ENCODE peak calls at places on chromosomes 13 and 19, in four cellular contexts. One of them, this sample, is unnamed.
A peak's percentile ranks its signal among the peaks of the same experiment; 100 is the strongest.

GRCh38 chr19:58561373-58562125 is 3.1 kb upstream of the UBE2M start:
- DNase-seq in cardiac muscle cell: no peak
- DNase-seq in tibial artery: peak; percentile 58
- DNase-seq in skeletal muscle cell: no peak
- DNase-seq in this sample: no peak

GRCh38 chr13:31950121-31950810 is 81.3 kb upstream of the FRY start:
- DNase-seq in cardiac muscle cell: no peak
- DNase-seq in tibial artery: no peak
- DNase-seq in skeletal muscle cell: no peak
- DNase-seq in this sample: no peak

GRCh38 chr19:1259206-1259872 is 9.8 kb upstream of the CIRBP start:
- DNase-seq in cardiac muscle cell: peak; percentile 68
- DNase-seq in tibial artery: peak; percentile 87
- DNase-seq in skeletal muscle cell: no peak
- DNase-seq in this sample: peak; percentile 58

GRCh38 chr19:47379398-47379938 is 30.4 kb downstream of the DHX34 start:
- DNase-seq in cardiac muscle cell: no peak
- DNase-seq in tibial artery: no peak
- DNase-seq in skeletal muscle cell: no peak
- DNase-seq in this sample: no peak

GRCh38 chr13:24097064-24097463 is 63.5 kb upstream of the SPATA13 start:
- DNase-seq in cardiac muscle cell: peak; percentile 51
- DNase-seq in tibial artery: no peak
- DNase-seq in skeletal muscle cell: peak; percentile 38
- DNase-seq in this sample: peak; percentile 65

GRCh38 chr13:76885203-76886004 is 801 bp downstream of the KCTD12 start:
- DNase-seq in cardiac muscle cell: peak; percentile 80
- DNase-seq in tibial artery: peak; percentile 86
- DNase-seq in skeletal muscle cell: no peak
- DNase-seq in this sample: peak; percentile 86

GRCh38 chr13:39506559-39507390 is 96.2 kb downstream of the LHFPL6 start:
- DNase-seq in cardiac muscle cell: no peak
- DNase-seq in tibial artery: no peak
- DNase-seq in skeletal muscle cell: no peak
- DNase-seq in this sample: peak; percentile 55

GRCh38 chr19:1277061-1277460 is 1.7 kb downstream of the FAM174C start:
- DNase-seq in cardiac muscle cell: no peak
- DNase-seq in tibial artery: no peak
- DNase-seq in skeletal muscle cell: no peak
- DNase-seq in this sample: no peak

GRCh38 chr13:111245781-111246384 is 74.6 kb upstream of the TEX29 start:
- DNase-seq in cardiac muscle cell: peak; percentile 33
- DNase-seq in tibial artery: no peak
- DNase-seq in skeletal muscle cell: no peak
- DNase-seq in this sample: peak; percentile 45

GRCh38 chr19:2858864-2859263 is 8.3 kb upstream of the ZNF556 start:
- DNase-seq in cardiac muscle cell: no peak
- DNase-seq in tibial artery: no peak
- DNase-seq in skeletal muscle cell: no peak
- DNase-seq in this sample: no peak

DNA sequence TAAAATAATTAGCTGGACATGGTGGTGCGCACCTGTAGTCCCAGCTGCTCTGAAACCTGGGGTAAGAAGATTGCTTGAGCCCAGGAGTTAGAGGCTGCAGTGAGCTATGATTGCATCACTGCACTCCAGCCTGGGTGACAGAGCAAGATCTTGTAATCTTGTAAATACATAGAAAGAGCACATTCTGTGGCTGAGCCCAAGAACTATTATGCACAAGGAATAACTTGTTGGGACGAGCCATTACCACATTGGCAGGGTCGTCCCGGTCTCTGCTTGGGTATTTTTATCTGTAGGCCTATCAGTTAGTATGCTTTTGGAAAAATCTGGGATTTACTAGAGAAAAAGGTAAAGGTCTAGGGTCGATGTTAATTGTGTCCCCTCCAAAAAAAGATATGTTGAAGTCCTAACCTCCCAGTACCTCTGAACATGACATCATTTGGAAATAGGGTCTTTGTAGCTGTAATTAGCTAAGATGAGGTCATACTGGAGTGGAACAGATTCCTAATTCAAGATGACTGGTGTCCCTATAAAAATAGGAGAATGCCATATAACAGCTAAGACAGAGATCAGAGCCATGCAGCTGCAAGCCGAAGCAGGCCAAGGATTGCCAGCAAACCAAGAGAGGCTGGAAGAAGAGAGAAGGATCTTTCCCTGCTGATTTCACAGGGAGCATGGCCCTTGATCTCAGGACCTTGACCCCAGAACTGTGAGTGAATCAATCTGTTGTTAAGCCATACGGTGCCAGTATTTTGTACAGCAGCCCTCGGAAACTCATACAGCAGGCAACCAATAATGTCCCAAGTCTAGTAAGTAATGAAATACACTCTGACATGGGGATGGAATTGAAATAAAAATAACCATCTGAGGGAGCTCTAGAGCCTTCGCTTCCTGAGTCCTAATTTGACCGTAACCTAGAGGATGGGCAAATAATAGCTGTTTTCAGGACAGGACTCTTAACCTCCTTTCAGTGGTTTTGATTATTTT is 77.0 kb downstream of the TM9SF2 start:
- DNase-seq in cardiac muscle cell: peak; percentile 29
- DNase-seq in tibial artery: no peak
- DNase-seq in skeletal muscle cell: no peak
- DNase-seq in this sample: peak; percentile 63
- H3K4me3 ChIP-seq in cardiac muscle cell: no peak overlapping the region
- H3K4me3 ChIP-seq in tibial artery: no peak overlapping the region
- H3K4me3 ChIP-seq in skeletal muscle cell: no peak overlapping the region
- H3K4me3 ChIP-seq in this sample: no peak overlapping the region

GRCh38 chr13:95236774-95237173 is 64.5 kb downstream of the ABCC4 start:
- DNase-seq in cardiac muscle cell: no peak
- DNase-seq in tibial artery: no peak
- DNase-seq in skeletal muscle cell: no peak
- DNase-seq in this sample: no peak

GRCh38 chr13:95235199-95235726 is 66.0 kb downstream of the ABCC4 start:
- DNase-seq in cardiac muscle cell: peak; percentile 6
- DNase-seq in tibial artery: no peak
- DNase-seq in skeletal muscle cell: no peak
- DNase-seq in this sample: peak; percentile 36

GRCh38 chr13:95235944-95236343 is 65.3 kb downstream of the ABCC4 start:
- DNase-seq in cardiac muscle cell: no peak
- DNase-seq in tibial artery: no peak
- DNase-seq in skeletal muscle cell: no peak
- DNase-seq in this sample: no peak

GRCh38 chr13:95233026-95233635 is 68.1 kb downstream of the ABCC4 start:
- DNase-seq in cardiac muscle cell: no peak
- DNase-seq in tibial artery: no peak
- DNase-seq in skeletal muscle cell: no peak
- DNase-seq in this sample: no peak

DNA sequence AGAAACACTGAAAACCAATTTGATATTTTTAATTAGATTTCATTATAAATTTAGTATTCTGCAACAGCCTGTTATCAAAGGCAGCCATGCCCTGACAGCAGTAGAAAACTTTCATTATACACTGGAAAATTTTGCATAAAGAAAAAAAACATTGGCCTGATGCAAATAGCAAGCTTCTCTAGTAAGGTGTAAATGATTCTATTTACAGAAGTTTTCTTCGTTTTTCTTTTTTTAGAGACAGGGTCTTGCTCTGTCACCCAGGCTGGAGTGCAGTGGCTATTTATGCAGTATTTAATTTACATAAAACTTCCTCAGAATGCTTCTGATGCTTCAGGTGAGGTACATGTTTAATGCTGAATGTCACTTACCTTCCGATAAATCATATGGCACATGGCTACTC is 67.0 kb downstream of the ABCC4 start:
- DNase-seq in cardiac muscle cell: no peak
- DNase-seq in tibial artery: no peak
- DNase-seq in skeletal muscle cell: no peak
- DNase-seq in this sample: no peak
- H3K4me3 ChIP-seq in cardiac muscle cell: no peak overlapping the region
- H3K4me3 ChIP-seq in tibial artery: no peak overlapping the region
- H3K4me3 ChIP-seq in skeletal muscle cell: no peak overlapping the region
- H3K4me3 ChIP-seq in this sample: no peak overlapping the region

DNA sequence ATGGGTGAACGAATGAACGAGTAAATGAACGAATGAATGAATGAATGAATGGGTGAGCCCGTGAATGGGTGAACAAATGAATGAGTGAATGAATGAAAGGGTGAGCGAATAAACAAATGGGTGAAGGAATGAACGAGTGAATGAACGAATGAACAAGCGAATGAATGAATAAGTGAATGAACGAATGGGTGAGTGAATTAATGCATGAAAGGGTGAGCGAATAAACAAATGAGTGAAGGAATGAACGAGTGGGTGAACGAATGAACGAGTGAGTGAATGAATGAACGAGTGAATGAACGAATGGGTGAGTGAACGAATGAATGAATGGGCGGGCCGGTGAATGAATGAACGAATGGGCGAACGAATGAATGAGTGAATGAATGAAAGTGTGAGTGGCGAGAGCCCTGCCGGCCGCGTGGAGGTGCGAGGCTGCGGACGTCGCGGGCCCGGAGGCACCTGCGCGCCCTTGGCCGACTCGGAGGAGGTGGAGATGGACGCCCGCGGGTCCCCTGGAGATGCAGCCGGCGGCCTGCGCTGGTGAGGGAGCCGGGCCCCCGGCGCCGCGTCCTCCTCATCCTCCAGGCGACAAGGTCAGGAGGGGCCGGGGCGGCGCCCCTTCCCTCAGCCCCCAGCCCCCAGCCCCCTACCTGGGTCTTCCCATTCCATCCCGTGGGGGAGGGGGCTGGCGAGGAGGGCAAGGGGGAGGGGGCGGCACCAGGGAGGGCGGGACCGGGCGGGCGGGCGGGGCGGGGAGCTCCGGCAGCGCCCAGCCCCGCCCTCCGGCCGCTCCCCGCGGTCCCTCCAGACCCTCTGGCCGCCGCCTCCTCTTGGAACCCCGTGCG is 15.4 kb downstream of the ANKRD24 start:
- DNase-seq in cardiac muscle cell: no peak
- DNase-seq in tibial artery: no peak
- DNase-seq in skeletal muscle cell: no peak
- DNase-seq in this sample: no peak
- H3K4me3 ChIP-seq in cardiac muscle cell: peak overlapping the region; percentile 43
- H3K4me3 ChIP-seq in tibial artery: no peak overlapping the region
- H3K4me3 ChIP-seq in skeletal muscle cell: no peak overlapping the region
- H3K4me3 ChIP-seq in this sample: no peak overlapping the region

GRCh38 chr13:54361460-54361859 is 1332.8 kb downstream of the OLFM4 start:
- DNase-seq in cardiac muscle cell: no peak
- DNase-seq in tibial artery: no peak
- DNase-seq in skeletal muscle cell: no peak
- DNase-seq in this sample: no peak

GRCh38 chr13:54356849-54357248 is 1328.2 kb downstream of the OLFM4 start:
- DNase-seq in cardiac muscle cell: no peak
- DNase-seq in tibial artery: no peak
- DNase-seq in skeletal muscle cell: no peak
- DNase-seq in this sample: no peak

GRCh38 chr13:54356209-54356608 is 1327.6 kb downstream of the OLFM4 start:
- DNase-seq in cardiac muscle cell: no peak
- DNase-seq in tibial artery: no peak
- DNase-seq in skeletal muscle cell: no peak
- DNase-seq in this sample: no peak

GRCh38 chr13:54357284-54357933 is 1328.8 kb downstream of the OLFM4 start:
- DNase-seq in cardiac muscle cell: no peak
- DNase-seq in tibial artery: no peak
- DNase-seq in skeletal muscle cell: no peak
- DNase-seq in this sample: no peak
- H3K4me3 ChIP-seq in cardiac muscle cell: no peak overlapping the region
- H3K4me3 ChIP-seq in tibial artery: no peak overlapping the region
- H3K4me3 ChIP-seq in skeletal muscle cell: no peak overlapping the region
- H3K4me3 ChIP-seq in this sample: no peak overlapping the region

DNA sequence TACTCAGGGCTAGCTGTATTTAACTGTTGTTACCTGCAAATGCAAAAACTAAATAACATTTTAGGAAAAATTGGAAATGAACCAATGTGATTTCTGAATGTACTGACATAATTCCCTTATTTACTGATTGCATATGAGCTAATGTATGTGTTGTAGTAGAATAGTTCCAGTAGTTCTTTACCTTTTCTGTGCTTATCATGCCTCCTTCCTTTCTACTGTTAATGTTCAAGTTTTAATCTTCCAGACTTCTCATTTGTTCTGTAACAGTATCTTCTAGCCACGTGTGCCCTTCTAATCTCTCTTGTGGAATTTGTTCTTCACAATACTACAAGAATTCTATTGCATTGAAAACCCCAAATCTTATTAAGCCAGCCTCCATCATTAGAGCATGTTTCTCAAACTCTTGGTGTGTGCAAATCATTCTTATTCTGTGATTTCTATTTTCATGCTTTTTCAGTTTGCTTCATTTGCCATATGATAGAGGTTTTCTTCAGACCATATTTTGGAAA is 17.7 kb downstream of the LSM14A start:
- DNase-seq in cardiac muscle cell: peak; percentile 33
- DNase-seq in tibial artery: no peak
- DNase-seq in skeletal muscle cell: no peak
- DNase-seq in this sample: peak; percentile 51
- H3K4me3 ChIP-seq in cardiac muscle cell: no peak overlapping the region
- H3K4me3 ChIP-seq in tibial artery: no peak overlapping the region
- H3K4me3 ChIP-seq in skeletal muscle cell: no peak overlapping the region
- H3K4me3 ChIP-seq in this sample: no peak overlapping the region

DNA sequence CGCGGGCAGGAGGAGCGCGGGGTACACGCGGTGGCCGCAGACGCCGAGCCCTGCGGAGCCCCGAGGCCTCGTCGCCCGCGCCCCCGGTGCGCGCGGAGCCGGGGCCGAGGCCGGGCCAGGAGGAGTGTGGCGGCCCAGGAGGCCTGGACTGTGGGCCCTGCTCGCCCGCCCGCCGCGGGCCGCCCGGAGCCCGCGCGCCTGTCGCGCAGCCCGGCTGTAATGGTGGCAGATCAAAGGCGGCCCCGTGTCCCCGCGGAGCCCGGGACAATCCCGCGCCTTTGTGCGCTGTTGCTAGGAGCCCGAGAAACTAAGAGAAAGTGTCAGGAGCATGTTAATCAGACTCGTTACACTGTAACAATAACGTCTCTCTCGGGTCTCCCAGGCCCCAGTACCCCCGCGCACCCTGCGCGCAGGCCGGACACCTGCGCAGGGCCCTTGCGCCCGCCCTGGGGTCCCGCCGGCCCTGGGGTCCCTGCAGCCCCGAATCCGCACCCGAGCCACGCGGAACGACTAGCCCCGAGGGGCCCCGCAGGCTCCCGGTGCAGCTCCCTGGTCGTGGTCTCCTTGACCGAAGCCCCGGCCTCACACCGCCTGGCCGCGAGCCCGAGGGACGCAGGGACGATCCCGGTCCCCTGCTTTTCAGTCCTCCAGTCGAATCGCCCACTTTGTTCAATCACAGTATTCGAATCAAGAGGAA is 75.4 kb downstream of the ZIC5 start:
- DNase-seq in cardiac muscle cell: no peak
- DNase-seq in tibial artery: no peak
- DNase-seq in skeletal muscle cell: no peak
- DNase-seq in this sample: no peak
- H3K4me3 ChIP-seq in cardiac muscle cell: no peak overlapping the region
- H3K4me3 ChIP-seq in tibial artery: no peak overlapping the region
- H3K4me3 ChIP-seq in skeletal muscle cell: no peak overlapping the region
- H3K4me3 ChIP-seq in this sample: no peak overlapping the region

This sample was measured in choroid plexus epithelial cell.